ENCODE peak calls at places on chromosomes 12 and 14, in six cellular contexts. One of them, this sample, is unnamed.

GRCh38 chr14:104369208-104369607 is 210.4 kb upstream of the C14orf180 start:
- DNase-seq in IMR-90: no peak
- DNase-seq in mesenchymal stem cell: no peak
- DNase-seq in H9: no peak
- DNase-seq in H1: no peak
- DNase-seq in trophoblast cell: no peak
- DNase-seq in this sample: no peak

GRCh38 chr12:12081836-12082497 is 11.2 kb downstream of the BCL2L14 start:
- DNase-seq in IMR-90: peak; percentile 55
- DNase-seq in mesenchymal stem cell: peak; percentile 77
- DNase-seq in H9: peak; percentile 45
- DNase-seq in H1: no peak
- DNase-seq in trophoblast cell: peak; percentile 58
- DNase-seq in this sample: peak; percentile 20

GRCh38 chr12:101909646-101910045 is 32.3 kb downstream of the DRAM1 start:
- DNase-seq in IMR-90: no peak
- DNase-seq in mesenchymal stem cell: no peak
- DNase-seq in H9: no peak
- DNase-seq in H1: no peak
- DNase-seq in trophoblast cell: peak; percentile 24
- DNase-seq in this sample: no peak

GRCh38 chr12:41476499-41476898 is 288.4 kb downstream of the PDZRN4 start:
- DNase-seq in IMR-90: no peak
- DNase-seq in mesenchymal stem cell: no peak
- DNase-seq in H9: no peak
- DNase-seq in H1: no peak
- DNase-seq in trophoblast cell: no peak
- DNase-seq in this sample: no peak

GRCh38 chr12:23930599-23930998 is 18.9 kb downstream of the SOX5 start:
- DNase-seq in IMR-90: no peak
- DNase-seq in mesenchymal stem cell: no peak
- DNase-seq in H9: no peak
- DNase-seq in H1: no peak
- DNase-seq in trophoblast cell: no peak
- DNase-seq in this sample: no peak

GRCh38 chr12:117587646-117588287 is 226.3 kb upstream of the NOS1 start:
- DNase-seq in IMR-90: no peak
- DNase-seq in mesenchymal stem cell: peak; percentile 33
- DNase-seq in H9: peak; percentile 83
- DNase-seq in H1: peak; percentile 36
- DNase-seq in trophoblast cell: peak; percentile 70
- DNase-seq in this sample: peak; percentile 47

GRCh38 chr14:77864085-77864484 is 64.2 kb downstream of the ADCK1 start:
- DNase-seq in IMR-90: no peak
- DNase-seq in mesenchymal stem cell: no peak
- DNase-seq in H9: no peak
- DNase-seq in H1: no peak
- DNase-seq in trophoblast cell: no peak
- DNase-seq in this sample: no peak

GRCh38 chr12:49580572-49581535 is 12.9 kb upstream of the MCRS1 start:
- DNase-seq in IMR-90: peak; percentile 77
- DNase-seq in mesenchymal stem cell: peak; percentile 87
- DNase-seq in H9: peak; percentile 96
- DNase-seq in H1: peak; percentile 77
- DNase-seq in trophoblast cell: peak; percentile 82
- DNase-seq in this sample: peak; percentile 91

GRCh38 chr14:69631509-69631908 is 20.1 kb downstream of the SUSD6 start:
- DNase-seq in IMR-90: peak; percentile 94
- DNase-seq in mesenchymal stem cell: peak; percentile 58
- DNase-seq in H9: no peak
- DNase-seq in H1: no peak
- DNase-seq in trophoblast cell: peak; percentile 39
- DNase-seq in this sample: no peak

DNA sequence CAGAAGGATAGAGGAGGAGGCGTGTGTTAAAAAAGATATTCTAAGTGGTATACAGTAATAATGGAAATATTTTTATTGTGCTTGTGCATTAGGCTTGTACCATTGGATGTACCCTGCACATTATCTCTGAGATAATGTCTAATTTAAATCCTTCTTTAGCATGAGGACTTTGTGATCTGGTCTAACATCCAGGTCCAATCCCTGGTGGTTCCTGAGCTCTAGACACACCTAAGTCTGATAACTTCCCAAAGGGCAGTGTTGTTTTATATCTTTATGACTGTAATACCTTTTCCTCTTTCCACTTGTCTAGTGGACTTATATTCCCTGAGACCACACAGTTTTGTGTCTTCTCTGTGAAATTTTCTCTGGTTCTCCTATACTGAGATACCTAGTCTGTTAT is 20.7 kb downstream of the PRPF39 start:
- DNase-seq in IMR-90: no peak
- DNase-seq in mesenchymal stem cell: no peak
- DNase-seq in H9: no peak
- DNase-seq in H1: no peak
- DNase-seq in trophoblast cell: no peak
- DNase-seq in this sample: no peak
- H3K14ac ChIP-seq in IMR-90: no peak overlapping the region
- H3K14ac ChIP-seq in mesenchymal stem cell: no peak overlapping the region
- H3K14ac ChIP-seq in H9: no peak overlapping the region
- H3K14ac ChIP-seq in H1: no peak overlapping the region
- H3K14ac ChIP-seq in trophoblast cell: no peak overlapping the region
- H3K14ac ChIP-seq in this sample: no peak overlapping the region

DNA sequence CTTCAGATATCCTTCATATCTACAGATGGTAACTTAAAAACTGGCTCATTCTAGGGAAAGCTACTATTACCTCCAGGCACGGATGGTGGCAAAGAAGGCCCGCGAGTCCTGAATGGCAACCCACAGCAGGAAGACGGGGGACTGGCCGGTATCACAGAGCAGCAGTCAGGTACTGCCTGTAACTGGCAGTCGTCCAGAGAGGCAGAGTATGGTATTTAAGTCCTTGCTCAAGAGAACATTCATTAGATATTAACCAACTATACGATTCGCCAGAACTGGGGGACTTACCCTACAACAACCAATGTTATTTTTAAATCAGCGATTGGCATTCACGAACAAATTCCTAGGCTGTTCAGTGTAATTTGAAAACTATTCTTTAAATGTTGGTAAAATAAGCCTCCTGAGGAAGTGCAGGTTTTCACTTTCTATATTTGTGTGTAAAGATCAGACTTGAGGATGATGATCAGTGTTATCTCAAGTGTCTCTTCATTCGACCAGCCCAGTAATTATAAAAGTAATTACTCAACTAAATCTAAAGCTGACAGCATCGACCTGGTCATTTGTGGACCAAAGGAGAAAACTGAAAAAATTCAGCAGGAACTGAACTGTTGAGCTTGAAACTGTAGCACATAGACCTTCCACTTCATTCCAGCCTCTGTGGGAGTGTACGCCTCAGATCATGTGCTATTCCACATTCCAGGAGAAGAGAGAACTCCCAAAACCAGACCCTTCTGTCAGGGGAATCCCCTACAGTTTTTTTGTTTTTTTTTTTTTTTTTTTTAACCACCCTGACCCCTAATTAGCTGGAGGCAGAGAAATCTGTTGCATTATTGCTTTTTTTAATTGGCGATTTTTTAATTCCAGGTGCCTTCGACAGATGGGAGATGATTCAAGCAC is 75.6 kb downstream of the ESR2 start:
- DNase-seq in IMR-90: no peak
- DNase-seq in mesenchymal stem cell: no peak
- DNase-seq in H9: no peak
- DNase-seq in H1: no peak
- DNase-seq in trophoblast cell: peak; percentile 33
- DNase-seq in this sample: no peak
- H2BK5ac ChIP-seq in IMR-90: no peak overlapping the region
- H2BK5ac ChIP-seq in mesenchymal stem cell: no peak overlapping the region
- H2BK5ac ChIP-seq in H9: no peak overlapping the region
- H2BK5ac ChIP-seq in H1: no peak overlapping the region
- H2BK5ac ChIP-seq in trophoblast cell: no peak overlapping the region
- H2BK5ac ChIP-seq in this sample: no peak overlapping the region

DNA sequence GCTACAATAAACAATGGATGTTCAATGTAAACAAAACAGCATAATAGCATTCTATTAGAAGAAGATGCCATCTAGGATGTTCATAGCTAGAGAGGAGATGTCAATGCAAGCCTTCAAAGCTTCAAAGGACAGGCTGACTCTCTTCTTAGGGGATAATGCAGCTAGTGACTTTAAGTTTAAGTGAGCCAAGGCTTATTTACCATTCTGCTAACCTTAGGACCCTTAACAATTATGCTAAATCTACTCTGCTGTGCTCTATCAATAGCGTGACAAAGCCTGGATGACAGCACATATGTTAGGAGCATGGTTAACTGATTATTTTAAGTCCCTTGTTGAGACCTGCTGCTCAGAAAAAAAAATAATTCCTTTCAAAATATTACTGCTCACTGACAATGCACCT is 106.0 kb upstream of the SSTR1 start:
- DNase-seq in IMR-90: no peak
- DNase-seq in mesenchymal stem cell: no peak
- DNase-seq in H9: no peak
- DNase-seq in H1: no peak
- DNase-seq in trophoblast cell: no peak
- DNase-seq in this sample: no peak
- H3K14ac ChIP-seq in IMR-90: no peak overlapping the region
- H3K14ac ChIP-seq in mesenchymal stem cell: no peak overlapping the region
- H3K14ac ChIP-seq in H9: no peak overlapping the region
- H3K14ac ChIP-seq in H1: no peak overlapping the region
- H3K14ac ChIP-seq in trophoblast cell: no peak overlapping the region
- H3K14ac ChIP-seq in this sample: no peak overlapping the region

GRCh38 chr12:31226639-31227038 is 99.3 kb downstream of the SINHCAF start:
- DNase-seq in IMR-90: no peak
- DNase-seq in mesenchymal stem cell: no peak
- DNase-seq in H9: no peak
- DNase-seq in H1: no peak
- DNase-seq in trophoblast cell: no peak
- DNase-seq in this sample: no peak

GRCh38 chr12:31225656-31226535 is 100.1 kb downstream of the SINHCAF start:
- DNase-seq in IMR-90: no peak
- DNase-seq in mesenchymal stem cell: no peak
- DNase-seq in H9: no peak
- DNase-seq in H1: no peak
- DNase-seq in trophoblast cell: no peak
- DNase-seq in this sample: no peak

GRCh38 chr12:31227401-31227981 is 98.5 kb downstream of the SINHCAF start:
- DNase-seq in IMR-90: no peak
- DNase-seq in mesenchymal stem cell: no peak
- DNase-seq in H9: no peak
- DNase-seq in H1: no peak
- DNase-seq in trophoblast cell: no peak
- DNase-seq in this sample: no peak

GRCh38 chr12:31222620-31223222 is 103.2 kb downstream of the SINHCAF start:
- DNase-seq in IMR-90: no peak
- DNase-seq in mesenchymal stem cell: no peak
- DNase-seq in H9: no peak
- DNase-seq in H1: no peak
- DNase-seq in trophoblast cell: no peak
- DNase-seq in this sample: no peak

DNA sequence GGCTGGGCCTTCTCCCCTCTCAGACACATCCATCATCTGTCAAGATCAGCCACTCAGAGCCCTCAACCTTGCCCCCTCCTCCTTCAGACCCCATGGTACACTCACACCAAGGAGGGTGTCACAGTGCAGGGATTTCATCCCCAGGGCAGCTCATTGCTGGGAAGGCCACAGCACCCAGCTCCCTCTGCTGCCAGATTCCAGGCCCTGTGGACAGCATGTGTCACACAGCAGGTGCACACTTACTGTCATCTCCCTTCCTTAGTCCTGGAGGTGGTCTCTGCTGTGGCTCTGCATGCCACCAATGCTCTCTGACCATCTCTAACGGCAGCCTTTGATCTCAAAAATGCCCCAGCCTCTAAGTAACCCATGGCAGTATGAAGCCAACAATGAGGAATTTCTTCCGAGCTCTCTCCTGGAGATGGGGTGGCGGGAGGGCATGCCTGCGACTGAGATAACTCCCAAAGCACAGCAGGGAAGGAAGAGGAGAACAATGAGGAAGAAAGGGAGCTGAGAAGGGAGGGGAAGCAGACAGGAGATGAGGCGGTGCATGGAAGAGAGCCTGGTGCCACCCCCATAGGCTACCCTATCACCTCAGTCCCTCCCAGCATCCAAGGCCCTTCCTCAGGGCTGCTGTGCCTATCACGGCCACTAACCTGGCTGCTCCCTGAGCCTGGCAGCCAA is 101.0 kb downstream of the SINHCAF start:
- DNase-seq in IMR-90: no peak
- DNase-seq in mesenchymal stem cell: no peak
- DNase-seq in H9: no peak
- DNase-seq in H1: no peak
- DNase-seq in trophoblast cell: no peak
- DNase-seq in this sample: no peak
- H2BK5ac ChIP-seq in IMR-90: no peak overlapping the region
- H2BK5ac ChIP-seq in mesenchymal stem cell: no peak overlapping the region
- H2BK5ac ChIP-seq in H9: no peak overlapping the region
- H2BK5ac ChIP-seq in H1: no peak overlapping the region
- H2BK5ac ChIP-seq in trophoblast cell: no peak overlapping the region
- H2BK5ac ChIP-seq in this sample: no peak overlapping the region

GRCh38 chr12:66187016-66187415 is 2.0 kb upstream of the IRAK3 start:
- DNase-seq in IMR-90: no peak
- DNase-seq in mesenchymal stem cell: no peak
- DNase-seq in H9: no peak
- DNase-seq in H1: no peak
- DNase-seq in trophoblast cell: no peak
- DNase-seq in this sample: no peak
- H3K14ac ChIP-seq in IMR-90: no peak overlapping the region
- H3K14ac ChIP-seq in mesenchymal stem cell: no peak overlapping the region
- H3K14ac ChIP-seq in H9: no peak overlapping the region
- H3K14ac ChIP-seq in H1: no peak overlapping the region
- H3K14ac ChIP-seq in trophoblast cell: no peak overlapping the region
- H3K14ac ChIP-seq in this sample: no peak overlapping the region

This sample was measured in neuronal stem cell.